ENCODE peak calls at places on chromosomes 12 and 14, in five cellular contexts. L is endothelial cell, P is transverse colon, V is RWPE1, F is A549. Z is an unnamed sample.

GRCh38 chr14:70183991-70184390 is 4.8 kb downstream of the SLC8A3 start:
- DNase-seq in F (no peak), P (no peak), L (no peak), V (no peak), Z (peak)

GRCh38 chr12:131222271-131223139 is 268.8 kb downstream of the ADGRD1 start:
- DNase-seq in P (no peak), V (no peak), L (no peak), F (no peak), Z (no peak)

GRCh38 chr14:64324461-64325255 is 30.5 kb upstream of the ESR2 start:
- DNase-seq in V (peak), L (no peak), P (no peak), F (no peak), Z (no peak)

GRCh38 chr12:98656289-98657101 is 11.4 kb downstream of the APAF1 start:
- DNase-seq in P (no peak), L (no peak), F (no peak), V (no peak), Z (peak)

GRCh38 chr12:19010087-19010486 is 119.4 kb upstream of the PLEKHA5 start:
- DNase-seq in F (no peak), L (no peak), V (no peak), P (no peak), Z (no peak)

GRCh38 chr12:71159260-71159659 is 1.5 kb upstream of the TSPAN8 start:
- DNase-seq in P (no peak), V (no peak), F (no peak), L (no peak), Z (no peak)

GRCh38 chr12:122227341-122227740 is 1.5 kb upstream of the DIABLO start:
- DNase-seq in L (no peak), F (no peak), P (no peak), V (no peak), Z (no peak)

GRCh38 chr14:75978249-75978731 is 3.5 kb downstream of the TGFB3 start:
- DNase-seq in P (peak), F (no peak), L (no peak), V (no peak), Z (no peak)

GRCh38 chr12:62760779-62761178 is 174.2 kb downstream of the PPM1H start:
- DNase-seq in F (peak), V (no peak), P (no peak), L (no peak), Z (peak)

GRCh38 chr12:38823743-38824142 is 81.6 kb downstream of the CPNE8 start:
- DNase-seq in F (no peak), V (no peak), L (no peak), P (no peak), Z (no peak)

GRCh38 chr14:92563359-92563758 is 49.8 kb downstream of the RIN3 start:
- DNase-seq in F (no peak), P (no peak), V (peak), L (no peak), Z (peak)

GRCh38 chr12:54005853-54006699 is 2.7 kb upstream of the HOXC8 start:
- DNase-seq in F (peak), P (peak), V (peak), L (peak), Z (peak)

GRCh38 chr12:104348283-104348993 is 44.9 kb downstream of the EID3 start:
- DNase-seq in F (no peak), L (no peak), V (no peak), P (no peak), Z (no peak)

GRCh38 chr14:94921870-94922585 is 152.1 kb upstream of the GSC start:
- DNase-seq in L (no peak), F (no peak), V (no peak), P (no peak), Z (no peak)

GRCh38 chr14:104583424-104584114 is 4.0 kb downstream of the C14orf180 start:
- DNase-seq in F (no peak), P (no peak), V (no peak), L (no peak), Z (no peak)

GRCh38 chr12:6049992-6050391 is 74.5 kb downstream of the VWF start:
- DNase-seq in F (no peak), L (no peak), P (no peak), V (no peak), Z (no peak)

GRCh38 chr14:93936245-93936644 is 9.1 kb downstream of the FAM181A start:
- DNase-seq in V (peak), P (no peak), L (no peak), F (peak), Z (no peak)

GRCh38 chr14:91005716-91006115 is 54.7 kb downstream of the RPS6KA5 start:
- DNase-seq in L (no peak), P (no peak), V (peak), F (no peak), Z (no peak)

GRCh38 chr12:51346581-51346980 is at the start of gene CELA1:
- DNase-seq in F (no peak), L (no peak), P (no peak), V (no peak), Z (no peak)

GRCh38 chr12:110316861-110317260 is 35.8 kb downstream of the ATP2A2 start:
- DNase-seq in F (no peak), P (no peak), L (no peak), V (no peak), Z (no peak)

GRCh38 chr12:88371416-88372183 is 208.7 kb downstream of the KITLG start:
- DNase-seq in P (peak), F (no peak), V (no peak), L (no peak), Z (no peak)

GRCh38 chr12:50419112-50419909 is 18.6 kb downstream of the LARP4 start:
- DNase-seq in V (no peak), F (no peak), P (no peak), L (no peak), Z (no peak)

GRCh38 chr14:23053426-23053825 is 3.9 kb downstream of the CDH24 start:
- DNase-seq in F (no peak), V (no peak), L (no peak), P (no peak), Z (no peak)

GRCh38 chr14:104586832-104587620 is 7.5 kb downstream of the C14orf180 start:
- DNase-seq in V (no peak), P (no peak), F (no peak), L (no peak), Z (no peak)

GRCh38 chr14:85191986-85192385 is 338.0 kb upstream of the FLRT2 start:
- DNase-seq in V (peak), L (no peak), P (no peak), F (no peak), Z (no peak)

GRCh38 chr12:59070534-59070933 is 150.2 kb upstream of the LRIG3 start:
- DNase-seq in F (no peak), L (no peak), V (no peak), P (no peak), Z (no peak)

GRCh38 chr14:100116134-100116533 is 43.3 kb downstream of the DEGS2 start:
- DNase-seq in V (no peak), L (no peak), F (no peak), P (no peak), Z (no peak)

GRCh38 chr14:59632381-59632780 is 55.8 kb upstream of the CCDC175 start:
- DNase-seq in P (peak), L (peak), V (peak), F (peak), Z (peak)

GRCh38 chr12:81520064-81520945 is 238.8 kb downstream of the PPFIA2 start:
- DNase-seq in V (no peak), P (no peak), F (no peak), L (no peak), Z (no peak)

GRCh38 chr12:86376052-86376451 is 119.9 kb upstream of the MGAT4C start:
- DNase-seq in L (no peak), F (no peak), P (no peak), V (no peak), Z (no peak)

GRCh38 chr12:94225506-94225905 is 77.1 kb downstream of the PLXNC1 start:
- DNase-seq in F (no peak), V (no peak), L (no peak), P (no peak), Z (no peak)

GRCh38 chr14:67515386-67516079 is 17.6 kb upstream of the PLEKHH1 start:
- DNase-seq in F (peak), L (no peak), V (no peak), P (no peak), Z (peak)

GRCh38 chr12:25286837-25287236 is 36.1 kb upstream of the KRAS start:
- DNase-seq in V (peak), L (no peak), P (no peak), F (no peak), Z (no peak)

GRCh38 chr14:96914729-96915128 is 117.5 kb downstream of the VRK1 start:
- DNase-seq in L (no peak), F (no peak), P (no peak), V (no peak), Z (no peak)

GRCh38 chr14:103231376-103232019 is 102.5 kb upstream of the EIF5 start:
- DNase-seq in F (no peak), L (no peak), P (no peak), V (no peak), Z (no peak)

GRCh38 chr12:537772-538171 is 78.0 kb downstream of the B4GALNT3 start:
- DNase-seq in F (no peak), L (no peak), P (peak), V (peak), Z (no peak)

GRCh38 chr12:538731-539539 is 79.2 kb downstream of the B4GALNT3 start:
- DNase-seq in V (no peak), P (peak), F (no peak), L (no peak), Z (no peak)

GRCh38 chr12:542290-543113 is 82.8 kb downstream of the B4GALNT3 start:
- DNase-seq in P (no peak), L (peak), F (no peak), V (no peak), Z (no peak)

GRCh38 chr12:541676-542289 is 82.0 kb downstream of the B4GALNT3 start:
- DNase-seq in F (no peak), L (no peak), P (no peak), V (peak), Z (no peak)

DNA sequence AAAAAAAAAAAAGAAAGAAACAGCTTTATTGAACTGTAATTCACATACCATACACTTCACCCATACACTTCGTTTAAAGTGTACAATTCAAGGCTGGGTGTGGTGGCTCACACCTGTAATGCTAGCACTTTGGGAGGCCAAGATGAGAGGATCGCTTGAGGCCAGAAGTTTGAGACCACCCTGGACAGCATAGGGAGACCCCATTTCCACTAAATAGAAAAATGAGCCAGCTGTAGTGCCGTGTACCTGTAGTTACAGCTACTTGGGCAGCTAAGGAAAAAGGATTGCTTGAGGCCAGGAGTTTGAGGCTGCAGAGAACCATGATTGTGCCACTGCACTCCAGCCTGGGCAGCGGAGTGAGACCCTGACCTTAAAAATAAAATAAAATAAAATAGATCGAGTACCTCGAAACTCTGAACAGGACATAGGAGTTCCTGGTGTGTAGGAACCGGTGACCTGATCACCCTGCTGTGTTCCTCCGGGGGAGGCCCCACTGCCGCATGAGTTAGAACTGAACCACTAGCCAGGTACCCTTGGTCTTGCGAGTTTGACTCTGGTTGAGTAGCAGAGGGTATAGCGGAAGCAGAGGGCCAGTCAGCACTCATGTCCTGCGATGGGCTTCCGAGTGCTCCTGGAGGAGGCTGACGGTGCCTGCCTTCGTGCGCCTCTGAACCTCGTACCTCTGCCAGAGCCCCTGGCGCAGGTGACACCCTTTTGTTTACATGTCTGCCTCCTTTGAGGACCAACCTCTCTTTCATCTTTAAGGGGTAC is 80.0 kb downstream of the B4GALNT3 start:
- DNase-seq in V (no peak), F (no peak), P (no peak), L (no peak), Z (no peak)
- TF ChIP-seq CTCF in V (no peak), F (no peak), P (no peak), L (no peak), Z (no peak)

DNA sequence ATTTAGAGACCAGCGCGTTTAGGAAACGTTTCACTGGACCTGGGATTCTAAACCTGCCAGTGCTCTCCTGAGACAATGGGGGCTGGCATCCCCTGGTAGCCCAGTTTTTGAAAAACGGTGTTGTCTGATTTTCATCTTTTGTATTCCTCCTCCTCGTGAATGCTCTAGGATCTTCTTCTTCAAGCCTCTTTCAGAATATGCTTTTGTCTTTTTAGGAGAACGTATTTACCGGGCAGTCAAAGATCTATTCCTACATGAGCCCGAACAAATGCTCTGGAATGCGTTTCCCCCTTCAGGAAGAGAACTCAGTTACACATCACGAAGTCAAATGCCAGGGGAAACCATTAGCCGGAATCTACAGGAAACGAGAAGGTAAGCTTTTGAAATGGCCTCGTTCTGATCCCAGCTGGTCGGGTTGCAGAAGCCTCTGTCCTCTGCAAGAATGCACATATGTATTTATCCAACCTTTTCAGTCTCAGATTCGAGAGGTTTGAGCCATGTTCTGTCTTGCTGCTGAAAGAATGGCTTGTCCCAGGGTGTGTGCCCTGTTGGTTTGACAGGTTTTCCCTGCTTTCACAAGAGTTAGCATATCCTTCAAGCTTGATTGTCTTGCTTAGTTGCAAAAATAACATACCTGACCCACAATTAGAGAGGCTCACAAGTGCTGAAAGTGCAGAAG is 6.6 kb downstream of the KMT5A start:
- DNase-seq in L (peak), F (no peak), P (no peak), V (no peak), Z (no peak)
- TF ChIP-seq CTCF in L (no peak), F (no peak), P (no peak), V (no peak), Z (no peak)

GRCh38 chr12:61652265-61652664 is 607.9 kb upstream of the USP15 start:
- DNase-seq in L (no peak), P (no peak), V (no peak), F (no peak), Z (no peak)

DNA sequence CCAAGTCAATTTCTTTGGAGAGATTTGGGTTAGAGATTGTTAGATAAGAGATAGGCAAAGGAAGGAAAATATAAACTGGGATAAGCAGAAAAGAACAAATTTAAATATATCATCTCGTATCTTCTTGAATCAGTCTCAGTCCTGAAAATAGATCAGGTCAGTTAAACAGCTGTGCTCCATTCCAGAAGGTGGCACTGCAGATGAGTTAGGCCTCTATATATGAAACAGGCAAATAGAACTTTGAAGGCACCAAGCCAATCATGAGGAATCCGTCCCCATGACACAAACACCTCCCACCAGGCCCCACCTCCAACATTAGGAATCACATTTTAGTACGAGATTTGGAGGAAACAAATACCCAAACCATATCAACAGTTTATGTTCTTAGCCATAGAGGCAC is 605.5 kb upstream of the USP15 start:
- DNase-seq in L (no peak), F (no peak), P (no peak), V (no peak), Z (no peak)
- TF ChIP-seq CTCF in L (no peak), F (no peak), P (no peak), V (no peak), Z (no peak)

DNA sequence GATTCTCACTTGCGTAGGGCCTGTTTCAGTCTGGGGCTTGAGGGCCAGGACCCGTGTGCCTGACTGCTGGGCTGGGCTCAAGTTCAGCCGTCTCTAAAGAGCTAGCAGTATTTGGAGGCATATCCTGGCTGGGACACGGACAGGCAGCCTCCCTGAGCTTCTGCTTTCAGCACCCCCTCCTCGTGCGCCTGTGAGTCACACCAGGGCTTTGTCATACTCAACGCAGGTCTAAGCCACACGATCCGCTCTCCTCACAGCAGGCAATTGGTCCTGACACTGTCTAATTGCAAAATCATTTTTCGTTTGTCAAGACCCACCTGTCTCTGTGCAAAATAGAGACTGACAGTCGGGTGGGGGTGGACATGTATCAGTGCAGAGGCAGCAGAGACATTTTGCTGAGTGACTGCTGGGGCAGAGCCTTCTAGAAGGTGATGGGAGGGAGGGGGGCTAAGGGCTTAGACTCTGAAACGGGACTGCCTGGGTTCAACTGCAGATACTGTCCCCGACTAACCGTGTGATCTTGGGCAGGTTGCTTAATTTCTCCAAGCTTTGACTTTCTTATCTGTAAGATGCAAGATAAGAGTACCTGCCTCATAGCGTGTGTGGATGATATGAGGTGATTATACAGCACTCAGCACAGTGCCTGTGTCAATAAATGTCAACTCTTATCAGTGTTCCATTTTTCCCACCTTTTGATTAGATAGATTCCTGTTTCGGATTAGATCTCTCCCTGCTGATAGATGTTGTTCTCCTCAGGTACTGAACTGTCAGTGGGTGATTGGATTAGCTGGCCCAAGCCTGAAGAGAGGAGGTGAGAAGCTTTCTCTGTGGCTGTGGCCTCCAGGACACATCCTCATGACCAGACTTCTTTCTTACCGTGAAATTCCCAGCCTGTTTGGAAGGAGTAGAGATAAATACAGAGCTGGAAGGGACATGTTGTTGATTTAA is 53.1 kb downstream of the KCNA1 start:
- DNase-seq in V (no peak), P (no peak), F (no peak), L (no peak), Z (no peak)
- TF ChIP-seq CTCF in V (no peak), P (no peak), F (no peak), L (no peak), Z (no peak)

DNA sequence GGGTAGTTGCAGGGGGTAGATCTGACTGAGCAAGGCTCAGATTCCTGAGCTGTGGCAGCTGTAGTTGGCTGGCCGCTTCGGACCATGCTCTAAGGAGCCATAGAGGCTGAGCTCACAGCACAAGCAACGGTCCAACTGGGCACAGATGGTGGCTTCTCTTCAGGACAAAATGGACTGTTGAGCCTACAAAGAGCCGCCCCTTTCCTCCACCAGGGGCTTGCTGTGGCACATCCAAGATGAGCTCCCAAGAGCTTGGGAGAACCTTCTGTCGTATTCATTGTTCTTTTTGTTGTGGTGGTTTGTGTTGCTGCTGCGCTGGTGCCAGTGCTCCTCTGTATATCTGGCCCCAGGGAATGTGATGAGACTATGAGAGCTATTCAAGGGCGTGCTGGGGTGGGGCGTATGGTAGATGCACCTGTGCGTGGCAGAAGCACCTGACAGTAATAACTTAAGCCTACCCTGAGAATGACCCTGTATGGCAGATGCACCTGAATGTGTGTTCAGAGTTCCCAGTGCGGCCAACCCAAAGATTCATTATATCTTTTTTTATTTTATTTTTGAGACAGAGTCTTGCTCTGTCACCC is 17.8 kb upstream of the LGALS3 start:
- DNase-seq in F (no peak), V (no peak), P (peak), L (no peak), Z (no peak)
- TF ChIP-seq CTCF in F (no peak), V (no peak), P (no peak), L (peak), Z (no peak)